ENCODE peak calls at places on chromosome 16, in six cellular contexts. J, V, M, T, B and N are unnamed samples.

GRCh38 chr16:46583036-46583435 is 38.1 kb downstream of the SHCBP1 start:
- DNase-seq in J (no peak), V (no peak), M (no peak), T (no peak), B (no peak), N (no peak)

GRCh38 chr16:11743308-11744074 is 834 bp upstream of the TXNDC11 start:
- DNase-seq in J (peak; percentile 85), V (peak; percentile 93), M (peak; percentile 73), T (peak; percentile 13), B (peak; percentile 80), N (no peak)

GRCh38 chr16:73298562-73298961 is 250.6 kb upstream of the ZFHX3 start:
- DNase-seq in J (no peak), V (no peak), M (no peak), T (no peak), B (no peak), N (no peak)

GRCh38 chr16:16197966-16198365 is 25.3 kb downstream of the ABCC6 start:
- DNase-seq in J (no peak), V (no peak), M (no peak), T (no peak), B (no peak), N (peak; percentile 61)

GRCh38 chr16:73725147-73725546 is 571.5 kb upstream of the PSMD7 start:
- DNase-seq in J (no peak), V (no peak), M (no peak), T (no peak), B (no peak), N (no peak)

GRCh38 chr16:79845006-79845733 is 244.6 kb upstream of the MAF start:
- DNase-seq in J (no peak), V (no peak), M (no peak), T (no peak), B (no peak), N (no peak)

GRCh38 chr16:10297341-10298006 is 88.4 kb upstream of the ATF7IP2 start:
- DNase-seq in J (no peak), V (no peak), M (no peak), T (no peak), B (no peak), N (no peak)

GRCh38 chr16:56341656-56342397 is 83.5 kb downstream of the AMFR start:
- DNase-seq in J (no peak), V (no peak), M (no peak), T (no peak), B (no peak), N (no peak)

GRCh38 chr16:89315791-89316581 is 98.5 kb downstream of the ZNF778 start:
- DNase-seq in J (no peak), V (peak; percentile 25), M (peak; percentile 44), T (no peak), B (peak; percentile 94), N (no peak)

GRCh38 chr16:54585966-54586365 is 299.4 kb upstream of the IRX3 start:
- DNase-seq in J (no peak), V (no peak), M (no peak), T (no peak), B (no peak), N (no peak)

GRCh38 chr16:85400305-85401205 is 212.6 kb upstream of the GSE1 start:
- DNase-seq in J (peak; percentile 68), V (no peak), M (no peak), T (no peak), B (no peak), N (no peak)

GRCh38 chr16:81816793-81817210 is 37.7 kb downstream of the PLCG2 start:
- DNase-seq in J (no peak), V (no peak), M (no peak), T (no peak), B (no peak), N (no peak)

GRCh38 chr16:22898874-22899348 is 84.9 kb downstream of the HS3ST2 start:
- DNase-seq in J (peak; percentile 84), V (peak; percentile 75), M (peak; percentile 91), T (peak; percentile 64), B (peak; percentile 60), N (peak; percentile 83)

GRCh38 chr16:52731219-52731875 is 184.4 kb upstream of the TOX3 start:
- DNase-seq in J (no peak), V (no peak), M (no peak), T (no peak), B (no peak), N (no peak)

GRCh38 chr16:74281285-74281684 is 15.3 kb upstream of the PSMD7 start:
- DNase-seq in J (no peak), V (no peak), M (no peak), T (no peak), B (no peak), N (no peak)

GRCh38 chr16:85149776-85150175 is 37.5 kb upstream of the CIBAR2 start:
- DNase-seq in J (no peak), V (no peak), M (no peak), T (no peak), B (no peak), N (no peak)

GRCh38 chr16:1900452-1900774 is 17.8 kb downstream of the HS3ST6 start:
- DNase-seq in J (no peak), V (no peak), M (peak; percentile 97), T (no peak), B (no peak), N (no peak)

GRCh38 chr16:89827383-89828198 is 684 bp upstream of the SPIRE2 start:
- DNase-seq in J (no peak), V (no peak), M (peak; percentile 91), T (no peak), B (peak; percentile 70), N (peak; percentile 58)

GRCh38 chr16:74743668-74744299 is 30.8 kb downstream of the FA2H start:
- DNase-seq in J (peak; percentile 53), V (no peak), M (peak; percentile 92), T (no peak), B (no peak), N (no peak)

GRCh38 chr16:6218855-6219254 is 1113.8 kb upstream of the RBFOX1 start:
- DNase-seq in J (no peak), V (no peak), M (no peak), T (no peak), B (no peak), N (no peak)

GRCh38 chr16:20784204-20784603 is 20.4 kb downstream of the ACSM3 start:
- DNase-seq in J (no peak), V (no peak), M (no peak), T (no peak), B (no peak), N (no peak)

GRCh38 chr16:86755571-86756006 is 177.2 kb downstream of the FOXL1 start:
- DNase-seq in J (no peak), V (no peak), M (no peak), T (no peak), B (no peak), N (peak; percentile 83)

GRCh38 chr16:56866955-56867830 is 2.2 kb downstream of the SLC12A3 start:
- DNase-seq in J (no peak), V (peak; percentile 39), M (peak; percentile 84), T (peak; percentile 28), B (peak; percentile 64), N (no peak)

GRCh38 chr16:17265177-17265576 is 205.6 kb downstream of the XYLT1 start:
- DNase-seq in J (no peak), V (no peak), M (no peak), T (no peak), B (no peak), N (no peak)

GRCh38 chr16:47925811-47926460 is 229.9 kb downstream of the ABCC12 start:
- DNase-seq in J (no peak), V (no peak), M (no peak), T (no peak), B (peak; percentile 18), N (no peak)

GRCh38 chr16:48408688-48409087 is 23.5 kb upstream of the SIAH1 start:
- DNase-seq in J (peak; percentile 82), V (peak; percentile 67), M (no peak), T (no peak), B (no peak), N (peak; percentile 77)

GRCh38 chr16:54414671-54415070 is 128.1 kb upstream of the IRX3 start:
- DNase-seq in J (no peak), V (no peak), M (no peak), T (no peak), B (no peak), N (no peak)

GRCh38 chr16:3173892-3174617 is 13.9 kb upstream of the OR1F1 start:
- DNase-seq in J (peak; percentile 71), V (peak; percentile 12), M (peak; percentile 70), T (no peak), B (peak; percentile 56), N (no peak)

GRCh38 chr16:270381-271255 is 5.1 kb downstream of the RGS11 start:
- DNase-seq in J (no peak), V (no peak), M (no peak), T (no peak), B (no peak), N (no peak)

GRCh38 chr16:83803811-83804210 is 4.0 kb upstream of the HSBP1 start:
- DNase-seq in J (no peak), V (no peak), M (peak; percentile 82), T (no peak), B (no peak), N (no peak)

GRCh38 chr16:68275611-68276191 is 11.4 kb downstream of the SLC7A6 start:
- DNase-seq in J (no peak), V (no peak), M (peak; percentile 45), T (no peak), B (no peak), N (no peak)

GRCh38 chr16:25832288-25832687 is 140.5 kb downstream of the HS3ST4 start:
- DNase-seq in J (no peak), V (no peak), M (no peak), T (no peak), B (no peak), N (no peak)